ENCODE peak calls at places on chromosomes 5 and 9, in nine cellular contexts. H, O, Q, M, N, A, X, L and P are unnamed samples. For H3K4me1, the result is how much of the 10 kb centered on the place peaks cover.

GRCh38 chr9:127351182-127352166 is 45.5 kb upstream of the SLC2A8 start:
- DNase-seq in H (no peak), O (no peak), Q (no peak), M (no peak), N (no peak), A (no peak), X (no peak), L (no peak), P (no peak)

GRCh38 chr5:14208071-14209021 is 65.2 kb downstream of the TRIO start:
- DNase-seq in H (peak), O (no peak), Q (peak), M (peak), N (peak), A (peak), X (no peak), L (peak), P (no peak)

GRCh38 chr9:91163773-91164471 is 197.8 kb downstream of the AUH start:
- DNase-seq in H (no peak), O (no peak), Q (no peak), M (no peak), N (peak), A (no peak), X (no peak), L (no peak), P (no peak)

GRCh38 chr5:124453221-124454032 is 293.0 kb downstream of the ZNF608 start:
- DNase-seq in H (no peak), O (no peak), Q (peak), M (peak), N (no peak), A (peak), X (no peak), L (peak), P (no peak)

GRCh38 chr9:113179839-113180238 is 29.0 kb downstream of the SLC31A2 start:
- DNase-seq in H (no peak), O (no peak), Q (no peak), M (no peak), N (no peak), A (no peak), X (no peak), L (no peak), P (no peak)

GRCh38 chr9:36398745-36399144 is 1.3 kb downstream of the RNF38 start:
- DNase-seq in H (no peak), O (no peak), Q (peak), M (peak), N (no peak), A (peak), X (no peak), L (peak), P (no peak)

GRCh38 chr9:13948037-13948436 is 365.9 kb downstream of the NFIB start:
- DNase-seq in H (peak), O (no peak), Q (peak), M (no peak), N (no peak), A (no peak), X (no peak), L (no peak), P (no peak)

GRCh38 chr9:111178361-111179043 is 140.2 kb upstream of the LPAR1 start:
- DNase-seq in H (peak), O (no peak), Q (peak), M (no peak), N (no peak), A (peak), X (no peak), L (peak), P (no peak)

GRCh38 chr9:93622725-93623124 is 46.3 kb downstream of the PHF2 start:
- DNase-seq in H (no peak), O (no peak), Q (no peak), M (no peak), N (no peak), A (no peak), X (no peak), L (no peak), P (no peak)

GRCh38 chr5:72499730-72500129 is 7.5 kb downstream of the ZNF366 start:
- DNase-seq in H (peak), O (peak), Q (no peak), M (no peak), N (no peak), A (no peak), X (no peak), L (no peak), P (peak)

GRCh38 chr5:114325552-114325951 is 36.3 kb upstream of the KCNN2 start:
- DNase-seq in H (peak), O (no peak), Q (peak), M (no peak), N (no peak), A (no peak), X (no peak), L (peak), P (no peak)

GRCh38 chr5:96941140-96941539 is 5.3 kb downstream of the LNPEP start:
- DNase-seq in H (no peak), O (no peak), Q (no peak), M (no peak), N (no peak), A (no peak), X (no peak), L (no peak), P (no peak)

GRCh38 chr5:96943829-96944228 is 7.9 kb downstream of the LNPEP start:
- DNase-seq in H (no peak), O (no peak), Q (peak), M (no peak), N (no peak), A (peak), X (no peak), L (no peak), P (no peak)

GRCh38 chr5:96940586-96940985 is 4.7 kb downstream of the LNPEP start:
- DNase-seq in H (no peak), O (no peak), Q (peak), M (no peak), N (no peak), A (peak), X (no peak), L (peak), P (no peak)

GRCh38 chr5:96942911-96943310 is 7.0 kb downstream of the LNPEP start:
- DNase-seq in H (no peak), O (no peak), Q (peak), M (no peak), N (no peak), A (peak), X (no peak), L (peak), P (no peak)

DNA sequence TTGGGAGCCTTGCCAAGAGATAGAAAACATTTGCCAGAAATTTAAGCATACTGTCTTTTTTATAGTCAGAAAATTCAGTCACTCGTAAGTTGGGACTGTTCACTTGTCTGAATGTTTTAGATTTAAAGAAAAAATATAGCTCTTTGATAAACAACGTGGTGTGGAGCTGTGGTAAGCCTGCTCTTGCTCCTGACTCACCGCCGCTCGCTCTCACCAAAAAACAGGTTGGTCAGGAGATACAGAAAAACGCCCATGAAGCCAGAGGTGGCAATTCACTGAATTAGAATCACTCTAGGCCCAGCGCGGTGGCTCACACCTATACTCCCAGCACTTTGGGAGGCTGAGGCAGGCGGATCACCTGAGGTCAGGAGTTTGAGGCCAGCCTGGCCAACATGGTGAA is 6.2 kb downstream of the LNPEP start:
- DNase-seq in H (no peak), O (no peak), Q (peak), M (no peak), N (no peak), A (no peak), X (no peak), L (no peak), P (no peak)
- H3K4me1 ChIP-seq in H (under half), O (under half), Q (under half), M (under half), N (under half), A (half or more), X (under half), L (under half), P (under half)

GRCh38 chr9:107739601-107740082 is 250.1 kb upstream of the KLF4 start:
- DNase-seq in H (no peak), O (peak), Q (peak), M (no peak), N (no peak), A (peak), X (peak), L (peak), P (peak)

GRCh38 chr9:107740088-107740980 is 250.8 kb upstream of the KLF4 start:
- DNase-seq in H (no peak), O (peak), Q (no peak), M (no peak), N (no peak), A (peak), X (no peak), L (no peak), P (no peak)

GRCh38 chr9:107738789-107739188 is 249.2 kb upstream of the KLF4 start:
- DNase-seq in H (no peak), O (no peak), Q (peak), M (no peak), N (no peak), A (peak), X (no peak), L (peak), P (no peak)

GRCh38 chr9:107737610-107737986 is 248.0 kb upstream of the KLF4 start:
- DNase-seq in H (no peak), O (no peak), Q (no peak), M (no peak), N (no peak), A (no peak), X (no peak), L (no peak), P (no peak)

GRCh38 chr9:107737987-107738743 is 248.6 kb upstream of the KLF4 start:
- DNase-seq in H (peak), O (peak), Q (peak), M (peak), N (no peak), A (peak), X (no peak), L (peak), P (peak)
- H3K27ac ChIP-seq in H (no peak), O (peak), Q (peak), M (no peak), N (peak), A (peak), X (peak), L (peak), P (peak)

DNA sequence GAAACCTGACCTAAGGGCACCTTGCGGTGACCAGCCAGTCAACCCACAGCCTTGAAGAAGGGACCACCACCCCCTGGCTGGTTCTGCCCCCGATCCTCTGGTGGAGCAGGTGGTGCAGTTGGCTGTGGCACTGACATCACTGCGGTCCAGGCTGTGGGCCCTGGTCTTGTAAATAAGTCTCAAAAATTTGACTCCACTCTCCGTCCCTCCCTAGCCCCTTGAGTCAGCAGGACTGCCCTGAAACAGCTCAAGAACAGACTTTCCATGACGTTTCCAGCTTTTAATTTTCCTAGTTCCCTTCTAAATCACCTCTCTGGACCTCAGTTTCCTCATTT is 134.8 kb upstream of the BOD1 start:
- DNase-seq in H (no peak), O (no peak), Q (no peak), M (no peak), N (peak), A (no peak), X (no peak), L (no peak), P (no peak)
- H3K4me1 ChIP-seq in H (under half), O (under half), Q (under half), M (under half), N (under half), A (under half), X (under half), L (under half), P (under half)

GRCh38 chr5:126508251-126508961 is 85.2 kb downstream of the GRAMD2B start:
- DNase-seq in H (no peak), O (no peak), Q (no peak), M (no peak), N (no peak), A (no peak), X (no peak), L (no peak), P (no peak)
- H3K27ac ChIP-seq in H (no peak), O (peak), Q (no peak), M (no peak), N (peak), A (no peak), X (peak), L (no peak), P (peak)

DNA sequence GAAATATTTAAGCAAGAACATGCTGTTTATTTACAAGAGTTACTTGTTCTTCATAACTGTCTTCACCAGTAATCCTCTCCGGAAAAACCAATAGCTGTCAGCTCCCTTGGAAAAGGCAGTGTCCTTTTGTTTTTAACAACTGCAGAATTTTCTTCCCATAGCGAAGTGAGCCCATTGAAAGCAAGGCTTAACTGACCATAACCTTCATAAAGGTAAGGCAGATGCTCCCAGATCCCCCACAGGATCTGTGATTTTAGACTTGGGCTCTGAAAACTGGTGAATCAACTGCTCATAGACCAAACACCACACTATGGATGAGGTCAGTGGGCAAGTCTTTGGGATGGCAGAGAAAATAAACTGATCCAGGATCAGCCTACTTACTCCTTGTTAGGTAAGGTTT is 155.0 kb downstream of the GLIS3 start:
- DNase-seq in H (no peak), O (no peak), Q (peak), M (peak), N (no peak), A (peak), X (no peak), L (no peak), P (no peak)
- H3K4me1 ChIP-seq in H (under half), O (under half), Q (under half), M (under half), N (under half), A (under half), X (under half), L (under half), P (under half)

GRCh38 chr9:27572036-27572435 is 1.2 kb downstream of the C9orf72 start:
- DNase-seq in H (no peak), O (no peak), Q (no peak), M (no peak), N (no peak), A (no peak), X (no peak), L (no peak), P (no peak)
- H3K27ac ChIP-seq in H (no peak), O (peak), Q (peak), M (no peak), N (peak), A (peak), X (peak), L (no peak), P (peak)

GRCh38 chr9:33146298-33146697 is 20.8 kb downstream of the B4GALT1 start:
- DNase-seq in H (no peak), O (peak), Q (no peak), M (no peak), N (peak), A (no peak), X (no peak), L (no peak), P (no peak)
- H3K4me1 ChIP-seq in H (under half), O (under half), Q (under half), M (under half), N (under half), A (under half), X (under half), L (under half), P (half or more)

GRCh38 chr5:40400245-40400644 is 279.5 kb upstream of the PTGER4 start:
- DNase-seq in H (no peak), O (no peak), Q (no peak), M (no peak), N (no peak), A (no peak), X (no peak), L (no peak), P (no peak)
- H3K27ac ChIP-seq in H (no peak), O (no peak), Q (no peak), M (no peak), N (no peak), A (no peak), X (no peak), L (no peak), P (no peak)

GRCh38 chr9:134327671-134328231 is 1.5 kb downstream of the RXRA start:
- DNase-seq in H (no peak), O (no peak), Q (no peak), M (no peak), N (no peak), A (peak), X (no peak), L (no peak), P (peak)

GRCh38 chr9:134329576-134329855 is 3.3 kb downstream of the RXRA start:
- DNase-seq in H (no peak), O (no peak), Q (no peak), M (no peak), N (no peak), A (peak), X (no peak), L (no peak), P (no peak)

GRCh38 chr9:134328841-134329575 is 2.8 kb downstream of the RXRA start:
- DNase-seq in H (no peak), O (peak), Q (no peak), M (no peak), N (peak), A (peak), X (no peak), L (no peak), P (peak)

GRCh38 chr9:134326754-134327526 is 685 bp downstream of the RXRA start:
- DNase-seq in H (peak), O (no peak), Q (peak), M (peak), N (no peak), A (peak), X (no peak), L (peak), P (peak)

DNA sequence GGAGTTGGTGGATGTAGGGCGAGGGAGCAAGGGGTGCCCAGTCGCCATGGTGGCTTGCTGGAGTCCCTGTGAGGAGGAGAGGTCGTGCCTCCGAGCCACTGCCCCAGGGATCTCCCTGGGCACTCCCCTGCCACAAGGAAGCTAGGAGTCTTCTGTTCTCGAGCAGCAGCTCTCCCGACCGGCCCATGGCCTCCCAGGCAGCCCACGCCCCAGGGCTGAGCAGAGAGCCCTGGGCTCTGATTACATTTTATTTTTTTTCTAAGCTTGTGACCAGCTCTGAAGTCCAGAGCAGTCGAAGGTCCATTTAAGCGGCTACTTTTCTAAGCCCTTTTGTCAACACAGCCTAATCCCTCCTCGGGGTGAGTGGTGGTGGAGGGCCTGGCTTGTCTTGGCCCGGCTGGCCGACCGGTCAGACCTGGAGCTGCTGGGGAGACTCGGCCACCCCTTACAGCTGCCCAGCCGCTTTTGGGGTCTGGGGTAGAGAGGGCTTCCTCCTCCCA is 2.1 kb downstream of the RXRA start:
- DNase-seq in H (peak), O (no peak), Q (no peak), M (no peak), N (peak), A (peak), X (no peak), L (peak), P (no peak)
- H3K4me1 ChIP-seq in H (under half), O (under half), Q (under half), M (under half), N (half or more), A (under half), X (under half), L (under half), P (half or more)